ENCODE peak calls at places on chromosome X, in eight cellular contexts. R, B, N, T, G, E, H and U are unnamed samples.

GRCh38 chrX:53682885-53683555 is 3.5 kb downstream of the HUWE1 start:
- DNase-seq in R (no peak), B (peak; percentile 41), N (peak; percentile 42), T (peak; percentile 61), G (peak; percentile 50), E (peak; percentile 60), H (peak; percentile 50), U (peak; percentile 57)

GRCh38 chrX:45710081-45710801 is 509.6 kb upstream of the DIPK2B start:
- DNase-seq in R (no peak), B (no peak), N (no peak), T (no peak), G (peak; percentile 96), E (no peak), H (no peak), U (no peak)

GRCh38 chrX:25527596-25527995 is 511.8 kb upstream of the ARX start:
- DNase-seq in R (no peak), B (no peak), N (no peak), T (no peak), G (no peak), E (no peak), H (no peak), U (no peak)

GRCh38 chrX:129686422-129686948 is 31.7 kb upstream of the APLN start:
- DNase-seq in R (no peak), B (peak; percentile 54), N (no peak), T (no peak), G (peak; percentile 5), E (no peak), H (no peak), U (no peak)

GRCh38 chrX:111759676-111760075 is 78.7 kb downstream of the ALG13 start:
- DNase-seq in R (no peak), B (no peak), N (no peak), T (no peak), G (no peak), E (no peak), H (no peak), U (no peak)

GRCh38 chrX:140733766-140734342 is 24.3 kb downstream of the LINC00632 start:
- DNase-seq in R (no peak), B (peak; percentile 34), N (peak; percentile 12), T (peak; percentile 10), G (peak; percentile 57), E (no peak), H (peak; percentile 58), U (peak; percentile 17)

GRCh38 chrX:40167240-40168182 is 69.8 kb upstream of the BCOR start:
- DNase-seq in R (peak; percentile 80), B (peak; percentile 90), N (peak; percentile 70), T (no peak), G (no peak), E (no peak), H (peak; percentile 49), U (no peak)

GRCh38 chrX:92224406-92224805 is 445.2 kb downstream of the PCDH11X start:
- DNase-seq in R (no peak), B (no peak), N (no peak), T (no peak), G (no peak), E (no peak), H (no peak), U (no peak)

GRCh38 chrX:73668779-73669178 is 105.8 kb downstream of the CHIC1 start:
- DNase-seq in R (no peak), B (no peak), N (no peak), T (no peak), G (no peak), E (no peak), H (no peak), U (no peak)

GRCh38 chrX:129726307-129727111 is 12.3 kb upstream of the XPNPEP2 start:
- DNase-seq in R (no peak), B (peak; percentile 85), N (peak; percentile 48), T (no peak), G (peak; percentile 69), E (peak; percentile 51), H (peak; percentile 75), U (peak; percentile 55)

GRCh38 chrX:55489315-55490009 is at the start of gene USP51:
- DNase-seq in R (peak; percentile 82), B (peak; percentile 79), N (peak; percentile 39), T (peak; percentile 36), G (peak; percentile 51), E (peak; percentile 46), H (peak; percentile 62), U (peak; percentile 56)

GRCh38 chrX:2578864-2579263 is 78.1 kb upstream of the DHRSX start:
- DNase-seq in R (no peak), B (no peak), N (no peak), T (no peak), G (no peak), E (no peak), H (no peak), U (no peak)

GRCh38 chrX:33840176-33840575 is 291.9 kb downstream of the FAM47A start:
- DNase-seq in R (no peak), B (no peak), N (no peak), T (no peak), G (no peak), E (no peak), H (no peak), U (no peak)

GRCh38 chrX:100663651-100664050 is 19.7 kb downstream of the SRPX2 start:
- DNase-seq in R (no peak), B (no peak), N (no peak), T (no peak), G (no peak), E (no peak), H (no peak), U (no peak)

GRCh38 chrX:40484408-40485091 is 96.2 kb upstream of the ATP6AP2 start:
- DNase-seq in R (no peak), B (peak; percentile 47), N (no peak), T (no peak), G (no peak), E (no peak), H (no peak), U (no peak)

GRCh38 chrX:126719208-126719607 is 100.3 kb upstream of the PRR32 start:
- DNase-seq in R (no peak), B (no peak), N (no peak), T (no peak), G (no peak), E (no peak), H (no peak), U (no peak)

GRCh38 chrX:107672955-107673378 is 44.7 kb downstream of the PRPS1 start:
- DNase-seq in R (peak; percentile 93), B (peak; percentile 75), N (peak; percentile 72), T (peak; percentile 46), G (peak; percentile 56), E (peak; percentile 90), H (peak; percentile 94), U (peak; percentile 43)

GRCh38 chrX:107677909-107678308 is 49.6 kb downstream of the PRPS1 start:
- DNase-seq in R (no peak), B (no peak), N (no peak), T (no peak), G (no peak), E (no peak), H (no peak), U (no peak)

DNA sequence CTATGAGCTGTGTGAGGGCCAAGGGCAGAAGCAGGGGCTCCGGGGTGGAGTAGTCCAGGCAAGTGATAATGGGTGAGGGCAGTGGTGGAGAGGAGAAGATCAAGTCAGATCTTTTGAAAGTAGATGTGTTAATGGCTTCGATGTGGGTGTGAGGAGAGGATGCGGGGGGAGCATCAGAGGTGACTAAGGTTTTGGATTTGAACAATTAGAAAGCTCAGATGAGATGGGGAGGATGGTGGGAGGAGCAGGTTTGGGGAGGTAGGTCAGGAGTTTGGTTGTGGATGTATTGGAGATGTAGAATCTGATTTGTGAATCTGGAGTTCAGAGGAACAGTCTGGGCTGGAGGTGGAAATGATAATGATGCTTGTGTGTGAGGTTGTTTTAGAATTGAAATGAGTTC is 4.6 kb downstream of the FTSJ1 start:
- DNase-seq in R (no peak), B (no peak), N (no peak), T (no peak), G (no peak), E (no peak), H (no peak), U (no peak)
- H3K36me3 ChIP-seq in R (peaks cover 19% of the 10 kb centered on the region), B (peaks cover 9% of the 10 kb centered on the region), N (peaks cover 26% of the 10 kb centered on the region), T (peaks cover 55% of the 10 kb centered on the region), G (peaks cover 13% of the 10 kb centered on the region), E (no peaks in the 10 kb centered on the region), H (peaks cover 15% of the 10 kb centered on the region), U (no peaks in the 10 kb centered on the region)

DNA sequence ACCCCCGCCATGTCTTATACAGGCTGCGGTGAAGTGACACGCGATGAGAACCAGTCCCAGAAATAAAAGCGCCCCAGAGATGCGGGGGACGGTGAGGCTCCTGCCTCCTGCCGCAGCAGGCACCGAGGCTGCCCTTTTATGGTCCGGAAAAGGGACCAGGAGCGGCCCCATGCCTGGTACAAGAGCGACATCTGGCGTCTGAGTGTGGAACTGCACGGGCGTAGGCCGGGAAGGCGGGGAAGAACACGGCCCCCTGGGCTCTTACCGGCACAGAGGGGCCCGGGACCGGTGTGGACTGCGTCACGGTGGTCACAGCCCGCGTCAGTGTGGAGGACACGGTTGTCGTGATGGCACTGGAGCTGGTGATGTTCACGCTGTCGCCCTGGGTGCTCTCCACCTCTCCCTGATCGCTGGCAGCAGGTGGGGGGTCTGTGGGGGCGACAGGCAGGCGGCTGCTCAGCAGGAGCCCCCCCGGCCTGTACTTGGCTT is 8.9 kb upstream of the RENBP start:
- DNase-seq in R (peak; percentile 94), B (peak; percentile 98), N (peak; percentile 85), T (peak; percentile 69), G (peak; percentile 50), E (peak; percentile 84), H (peak; percentile 85), U (peak; percentile 51)
- H3K36me3 ChIP-seq in R (peaks cover 85% of the 10 kb centered on the region), B (peaks cover 51% of the 10 kb centered on the region), N (peaks cover 95% of the 10 kb centered on the region), T (peaks cover 91% of the 10 kb centered on the region), G (peaks cover 75% of the 10 kb centered on the region), E (peaks cover 21% of the 10 kb centered on the region), H (peaks cover 83% of the 10 kb centered on the region), U (no peaks in the 10 kb centered on the region)

DNA sequence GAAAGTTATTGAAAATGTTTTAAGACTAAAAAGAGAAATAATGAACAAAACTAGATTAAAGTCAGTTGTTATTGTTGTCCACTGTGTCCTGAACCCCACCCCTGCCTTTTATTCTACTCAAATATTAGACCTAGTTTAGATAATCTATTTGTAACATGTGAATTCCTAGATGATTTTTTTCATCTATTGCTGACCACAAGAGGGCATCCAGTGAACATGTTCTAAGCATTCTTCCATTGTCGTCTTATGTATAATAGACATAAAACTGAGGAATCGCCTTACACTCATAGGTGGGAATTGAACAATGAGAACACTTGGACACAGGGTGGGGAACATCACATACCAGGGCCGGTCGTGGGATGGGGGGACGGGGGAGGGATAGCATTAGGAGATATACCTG is 36.4 kb upstream of the HPRT1 start:
- DNase-seq in R (no peak), B (no peak), N (no peak), T (no peak), G (peak; percentile 47), E (no peak), H (no peak), U (no peak)
- H3K36me3 ChIP-seq in R (peaks cover 5% of the 10 kb centered on the region), B (peaks cover 10% of the 10 kb centered on the region), N (no peaks in the 10 kb centered on the region), T (peaks cover 70% of the 10 kb centered on the region), G (peaks cover 4% of the 10 kb centered on the region), E (no peaks in the 10 kb centered on the region), H (no peaks in the 10 kb centered on the region), U (no peaks in the 10 kb centered on the region)

DNA sequence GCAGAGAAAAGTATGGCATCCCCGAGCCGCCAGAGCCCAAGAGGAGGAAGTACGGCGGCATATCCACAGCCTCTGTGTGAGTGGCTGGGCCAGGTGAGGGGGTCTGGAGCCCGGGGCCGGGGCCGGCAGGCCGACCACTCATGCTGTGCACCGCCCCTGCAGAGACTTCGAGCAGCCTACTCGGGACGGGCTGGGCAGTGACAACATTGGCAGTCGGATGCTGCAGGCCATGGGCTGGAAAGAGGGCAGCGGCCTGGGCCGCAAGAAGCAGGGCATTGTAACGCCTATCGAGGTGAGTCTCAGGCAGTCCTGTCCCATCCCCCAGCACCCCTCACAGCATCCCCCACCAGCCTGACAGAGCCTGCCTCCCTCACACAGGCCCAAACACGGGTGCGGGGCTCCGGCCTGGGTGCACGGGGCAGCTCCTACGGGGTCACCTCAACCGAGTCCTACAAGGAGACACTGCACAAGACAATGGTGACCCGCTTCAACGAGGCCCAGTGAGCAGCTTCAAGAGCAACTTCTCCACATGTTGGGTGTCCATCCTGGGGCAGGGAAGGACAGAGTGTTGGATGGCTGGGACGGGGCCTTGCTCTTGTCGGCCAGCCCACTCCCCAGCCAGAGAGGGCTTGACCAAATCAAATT is 7.4 kb upstream of the UBA1 start:
- DNase-seq in R (peak; percentile 74), B (no peak), N (no peak), T (no peak), G (no peak), E (no peak), H (no peak), U (no peak)
- H3K36me3 ChIP-seq in R (peaks cover 43% of the 10 kb centered on the region), B (peaks cover 12% of the 10 kb centered on the region), N (peaks cover 32% of the 10 kb centered on the region), T (peaks cover 46% of the 10 kb centered on the region), G (peaks cover 19% of the 10 kb centered on the region), E (no peaks in the 10 kb centered on the region), H (peaks cover 43% of the 10 kb centered on the region), U (no peaks in the 10 kb centered on the region)